ENCODE peak calls at places on chromosome 11, in five cellular contexts. One of them, this sample, is unnamed.

GRCh38 chr11:1727088-1727690 is 23.2 kb downstream of the IFITM10 start:
- DNase-seq in body of pancreas: no peak
- DNase-seq in fibroblast of lung: no peak
- DNase-seq in upper lobe of right lung: no peak
- DNase-seq in GM23248: no peak
- DNase-seq in this sample: no peak

GRCh38 chr11:67289651-67290479 is 762 bp downstream of the ANKRD13D start:
- DNase-seq in body of pancreas: no peak
- DNase-seq in fibroblast of lung: no peak
- DNase-seq in upper lobe of right lung: no peak
- DNase-seq in GM23248: peak; percentile 57
- DNase-seq in this sample: peak; percentile 31

GRCh38 chr11:93407777-93408401 is 77.3 kb downstream of the DEUP1 start:
- DNase-seq in body of pancreas: no peak
- DNase-seq in fibroblast of lung: peak; percentile 36
- DNase-seq in upper lobe of right lung: no peak
- DNase-seq in GM23248: no peak
- DNase-seq in this sample: no peak

GRCh38 chr11:111331711-111332479 is 33.5 kb downstream of the POU2AF3 start:
- DNase-seq in body of pancreas: no peak
- DNase-seq in fibroblast of lung: peak; percentile 23
- DNase-seq in upper lobe of right lung: no peak
- DNase-seq in GM23248: peak; percentile 87
- DNase-seq in this sample: no peak

GRCh38 chr11:130390071-130390758 is 38.2 kb downstream of the ADAMTS8 start:
- DNase-seq in body of pancreas: peak; percentile 66
- DNase-seq in fibroblast of lung: peak; percentile 88
- DNase-seq in upper lobe of right lung: no peak
- DNase-seq in GM23248: peak; percentile 85
- DNase-seq in this sample: peak; percentile 39

GRCh38 chr11:116862951-116863350 is 25.5 kb upstream of the APOA1 start:
- DNase-seq in body of pancreas: no peak
- DNase-seq in fibroblast of lung: no peak
- DNase-seq in upper lobe of right lung: no peak
- DNase-seq in GM23248: peak; percentile 61
- DNase-seq in this sample: no peak

GRCh38 chr11:83617671-83618070 is 331.5 kb upstream of the CCDC90B start:
- DNase-seq in body of pancreas: no peak
- DNase-seq in fibroblast of lung: no peak
- DNase-seq in upper lobe of right lung: no peak
- DNase-seq in GM23248: no peak
- DNase-seq in this sample: no peak

GRCh38 chr11:61671527-61671926 is 8.7 kb upstream of the DAGLA start:
- DNase-seq in body of pancreas: peak; percentile 88
- DNase-seq in fibroblast of lung: no peak
- DNase-seq in upper lobe of right lung: no peak
- DNase-seq in GM23248: peak; percentile 34
- DNase-seq in this sample: no peak

GRCh38 chr11:62574363-62575057 is 819 bp upstream of the EEF1G start:
- DNase-seq in body of pancreas: peak; percentile 38
- DNase-seq in fibroblast of lung: no peak
- DNase-seq in upper lobe of right lung: peak; percentile 74
- DNase-seq in GM23248: peak; percentile 72
- DNase-seq in this sample: peak; percentile 54

GRCh38 chr11:3808846-3809623 is 675 bp downstream of the PGAP2 start:
- DNase-seq in body of pancreas: peak; percentile 68
- DNase-seq in fibroblast of lung: peak; percentile 33
- DNase-seq in upper lobe of right lung: no peak
- DNase-seq in GM23248: peak; percentile 68
- DNase-seq in this sample: no peak

GRCh38 chr11:109583996-109584395 is 162.0 kb downstream of the C11orf87 start:
- DNase-seq in body of pancreas: no peak
- DNase-seq in fibroblast of lung: no peak
- DNase-seq in upper lobe of right lung: no peak
- DNase-seq in GM23248: no peak
- DNase-seq in this sample: no peak

GRCh38 chr11:62151737-62152102 is 27.9 kb downstream of the INCENP start:
- DNase-seq in body of pancreas: no peak
- DNase-seq in fibroblast of lung: no peak
- DNase-seq in upper lobe of right lung: peak; percentile 52
- DNase-seq in GM23248: no peak
- DNase-seq in this sample: no peak

GRCh38 chr11:63663809-63664208 is 7.4 kb downstream of the ATL3 start:
- DNase-seq in body of pancreas: no peak
- DNase-seq in fibroblast of lung: peak; percentile 63
- DNase-seq in upper lobe of right lung: no peak
- DNase-seq in GM23248: peak; percentile 88
- DNase-seq in this sample: no peak

GRCh38 chr11:5631969-5632635 is 7.3 kb downstream of the TRIM34 start:
- DNase-seq in body of pancreas: no peak
- DNase-seq in fibroblast of lung: no peak
- DNase-seq in upper lobe of right lung: no peak
- DNase-seq in GM23248: no peak
- DNase-seq in this sample: no peak

GRCh38 chr11:100889758-100890157 is 202.7 kb downstream of the ARHGAP42 start:
- DNase-seq in body of pancreas: no peak
- DNase-seq in fibroblast of lung: no peak
- DNase-seq in upper lobe of right lung: no peak
- DNase-seq in GM23248: no peak
- DNase-seq in this sample: no peak

GRCh38 chr11:103581680-103582265 is 454.7 kb upstream of the DDI1 start:
- DNase-seq in body of pancreas: no peak
- DNase-seq in fibroblast of lung: no peak
- DNase-seq in upper lobe of right lung: no peak
- DNase-seq in GM23248: no peak
- DNase-seq in this sample: no peak

GRCh38 chr11:120694706-120695105 is 183.2 kb downstream of the GRIK4 start:
- DNase-seq in body of pancreas: no peak
- DNase-seq in fibroblast of lung: no peak
- DNase-seq in upper lobe of right lung: no peak
- DNase-seq in GM23248: no peak
- DNase-seq in this sample: no peak
- H3K27me3 ChIP-seq in body of pancreas: no peaks in the 10 kb centered on the region
- H3K27me3 ChIP-seq in fibroblast of lung: no peaks in the 10 kb centered on the region
- H3K27me3 ChIP-seq in upper lobe of right lung: peaks cover 11% of the 10 kb centered on the region
- H3K27me3 ChIP-seq in GM23248: peaks cover 14% of the 10 kb centered on the region
- H3K27me3 ChIP-seq in this sample: no peaks in the 10 kb centered on the region

DNA sequence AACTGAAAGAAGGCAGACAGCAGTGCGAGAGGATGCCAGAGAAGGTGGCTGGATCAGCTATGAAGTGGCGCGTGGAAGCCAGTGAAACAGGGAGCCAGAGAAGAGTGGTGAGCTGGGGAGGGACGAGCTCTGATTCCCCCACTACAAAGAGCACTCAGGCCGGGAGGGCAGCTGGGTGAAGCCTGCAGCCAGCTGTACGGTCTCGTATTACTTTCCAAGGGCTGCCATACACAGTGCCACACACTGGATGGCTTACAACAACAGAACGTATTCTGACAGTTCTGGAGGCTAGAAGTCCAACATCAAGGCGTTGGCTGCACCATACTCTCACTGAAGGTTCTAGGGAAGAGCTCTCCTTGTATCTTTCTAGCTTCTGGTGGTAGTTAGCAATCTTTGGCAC is 47.1 kb upstream of the WNT11 start:
- DNase-seq in body of pancreas: no peak
- DNase-seq in fibroblast of lung: no peak
- DNase-seq in upper lobe of right lung: no peak
- DNase-seq in GM23248: no peak
- DNase-seq in this sample: peak; percentile 76
- H3K27me3 ChIP-seq in body of pancreas: no peaks in the 10 kb centered on the region
- H3K27me3 ChIP-seq in fibroblast of lung: peaks cover 7% of the 10 kb centered on the region
- H3K27me3 ChIP-seq in upper lobe of right lung: no peaks in the 10 kb centered on the region
- H3K27me3 ChIP-seq in GM23248: peaks cover 22% of the 10 kb centered on the region
- H3K27me3 ChIP-seq in this sample: no peaks in the 10 kb centered on the region

DNA sequence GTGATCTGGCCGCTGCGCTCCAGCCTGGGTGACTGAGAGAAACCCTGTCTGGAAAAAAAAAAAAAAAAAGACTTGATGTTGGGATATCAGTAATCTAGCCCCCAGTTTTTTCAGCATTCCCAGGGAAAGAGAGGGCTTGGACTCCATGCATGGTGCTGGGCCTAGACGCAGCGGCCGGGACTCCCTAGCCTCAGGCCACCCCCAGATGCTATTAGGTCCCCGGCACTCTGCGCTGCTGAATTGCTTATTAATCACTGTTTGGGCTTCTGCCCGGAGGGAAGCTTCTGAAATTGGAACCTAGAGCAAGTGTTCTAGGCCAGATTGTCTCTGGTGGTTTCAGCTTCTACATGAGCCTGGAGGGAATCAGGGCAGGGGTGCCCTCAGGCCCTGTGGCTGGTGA is 39.0 kb downstream of the SLCO2B1 start:
- DNase-seq in body of pancreas: no peak
- DNase-seq in fibroblast of lung: no peak
- DNase-seq in upper lobe of right lung: peak; percentile 54
- DNase-seq in GM23248: peak; percentile 38
- DNase-seq in this sample: no peak
- H3K27me3 ChIP-seq in body of pancreas: no peaks in the 10 kb centered on the region
- H3K27me3 ChIP-seq in fibroblast of lung: no peaks in the 10 kb centered on the region
- H3K27me3 ChIP-seq in upper lobe of right lung: no peaks in the 10 kb centered on the region
- H3K27me3 ChIP-seq in GM23248: peaks cover 37% of the 10 kb centered on the region
- H3K27me3 ChIP-seq in this sample: no peaks in the 10 kb centered on the region

DNA sequence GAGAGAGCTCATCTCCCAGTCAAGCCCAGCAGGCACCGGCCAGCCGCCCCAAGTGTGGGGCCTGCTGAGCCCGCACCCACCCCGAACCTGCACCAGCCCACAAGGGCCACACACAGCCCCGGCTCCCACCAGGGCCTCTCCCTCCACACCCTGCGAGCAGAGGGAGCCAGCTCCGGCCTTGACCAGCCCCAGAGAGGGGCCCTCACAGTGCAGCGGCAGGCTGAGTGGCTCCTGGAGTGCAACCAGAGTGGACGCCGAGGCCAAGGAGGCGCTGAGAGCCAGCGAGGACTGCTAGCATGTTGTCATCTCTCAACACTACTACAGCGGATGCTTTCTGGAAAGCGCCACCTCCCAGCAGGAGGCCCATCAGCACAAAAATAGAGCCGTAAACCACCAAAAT is 10.9 kb downstream of the DEFB108B start:
- DNase-seq in body of pancreas: no peak
- DNase-seq in fibroblast of lung: no peak
- DNase-seq in upper lobe of right lung: peak; percentile 65
- DNase-seq in GM23248: no peak
- DNase-seq in this sample: no peak
- H3K27me3 ChIP-seq in body of pancreas: no peaks in the 10 kb centered on the region
- H3K27me3 ChIP-seq in fibroblast of lung: no peaks in the 10 kb centered on the region
- H3K27me3 ChIP-seq in upper lobe of right lung: no peaks in the 10 kb centered on the region
- H3K27me3 ChIP-seq in GM23248: no peaks in the 10 kb centered on the region
- H3K27me3 ChIP-seq in this sample: no peaks in the 10 kb centered on the region